ENCODE peak calls at places on chromosomes 5 and 9, in nine cellular contexts. T is gastrocnemius medialis, H is tibial artery, R is choroid plexus epithelial cell, G is lower leg skin, U is GM12864, D is fibroblast of pulmonary artery, B is HFF-Myc, Y is K562. E is an unnamed sample.

GRCh38 chr5:67192719-67193464 is 3.7 kb downstream of the CD180 start:
- DNase-seq in T (no peak), H (no peak), R (no peak), G (no peak), U (no peak), D (no peak), B (no peak), Y (no peak), E (no peak)

GRCh38 chr5:171495122-171495700 is 75.8 kb downstream of the FGF18 start:
- DNase-seq in T (no peak), H (no peak), R (no peak), G (no peak), U (no peak), D (peak; percentile 13), B (peak; percentile 14), Y (peak; percentile 9), E (no peak)

GRCh38 chr5:65925601-65926275 is 637 bp upstream of the ERBIN start:
- DNase-seq in T (peak; percentile 69), H (peak; percentile 68), R (peak; percentile 86), G (peak; percentile 66), U (no peak), D (peak; percentile 90), B (peak; percentile 26), Y (peak; percentile 91), E (peak; percentile 96)

GRCh38 chr9:82363236-82363635 is 374.7 kb downstream of the SPATA31D1 start:
- DNase-seq in T (no peak), H (no peak), R (no peak), G (no peak), U (no peak), D (no peak), B (no peak), Y (no peak), E (no peak)

GRCh38 chr5:1437452-1437851 is 7.8 kb downstream of the SLC6A3 start:
- DNase-seq in T (no peak), H (no peak), R (peak; percentile 16), G (no peak), U (no peak), D (peak; percentile 48), B (no peak), Y (peak; percentile 37), E (peak; percentile 75)

GRCh38 chr5:72790188-72790587 is 26.3 kb upstream of the TNPO1 start:
- DNase-seq in T (no peak), H (no peak), R (peak; percentile 28), G (no peak), U (no peak), D (no peak), B (no peak), Y (no peak), E (no peak)

GRCh38 chr9:96219615-96220257 is 82.2 kb downstream of the HSD17B3 start:
- DNase-seq in T (no peak), H (peak; percentile 51), R (peak; percentile 22), G (no peak), U (no peak), D (peak; percentile 26), B (no peak), Y (peak; percentile 39), E (no peak)

GRCh38 chr5:104977530-104977929 is 1414.9 kb upstream of the NUDT12 start:
- DNase-seq in T (no peak), H (no peak), R (no peak), G (no peak), U (no peak), D (no peak), B (no peak), Y (no peak), E (no peak)

GRCh38 chr5:139391570-139392323 is 2.0 kb upstream of the MZB1 start:
- DNase-seq in T (no peak), H (no peak), R (no peak), G (no peak), U (no peak), D (no peak), B (no peak), Y (no peak), E (no peak)

GRCh38 chr5:123204224-123204623 is 115.2 kb downstream of the PRDM6 start:
- DNase-seq in T (no peak), H (no peak), R (no peak), G (no peak), U (no peak), D (no peak), B (peak; percentile 25), Y (no peak), E (no peak)

GRCh38 chr5:112957970-112958773 is 18.4 kb upstream of the DCP2 start:
- DNase-seq in T (peak; percentile 80), H (peak; percentile 48), R (peak; percentile 96), G (peak; percentile 76), U (no peak), D (peak; percentile 91), B (peak; percentile 95), Y (peak; percentile 58), E (no peak)

GRCh38 chr5:102933721-102934459 is 178.8 kb downstream of the PAM start:
- DNase-seq in T (no peak), H (no peak), R (no peak), G (no peak), U (no peak), D (no peak), B (no peak), Y (no peak), E (no peak)

GRCh38 chr5:531101-531748 is 7.0 kb upstream of the SLC9A3 start:
- DNase-seq in T (no peak), H (no peak), R (no peak), G (no peak), U (no peak), D (no peak), B (no peak), Y (no peak), E (no peak)

GRCh38 chr5:114118511-114118910 is 243.4 kb upstream of the KCNN2 start:
- DNase-seq in T (no peak), H (no peak), R (no peak), G (no peak), U (no peak), D (no peak), B (no peak), Y (no peak), E (no peak)

GRCh38 chr9:35070823-35071813 is 1.3 kb downstream of the VCP start:
- DNase-seq in T (peak; percentile 58), H (no peak), R (peak; percentile 49), G (no peak), U (no peak), D (peak; percentile 30), B (no peak), Y (peak; percentile 17), E (no peak)

GRCh38 chr9:99748690-99749089 is 73.0 kb upstream of the NR4A3 start:
- DNase-seq in T (no peak), H (no peak), R (peak; percentile 11), G (no peak), U (no peak), D (no peak), B (no peak), Y (no peak), E (no peak)

GRCh38 chr9:125142560-125143376 is 560 bp downstream of the SCAI start:
- DNase-seq in T (no peak), H (no peak), R (no peak), G (no peak), U (no peak), D (no peak), B (no peak), Y (no peak), E (peak; percentile 81)

DNA sequence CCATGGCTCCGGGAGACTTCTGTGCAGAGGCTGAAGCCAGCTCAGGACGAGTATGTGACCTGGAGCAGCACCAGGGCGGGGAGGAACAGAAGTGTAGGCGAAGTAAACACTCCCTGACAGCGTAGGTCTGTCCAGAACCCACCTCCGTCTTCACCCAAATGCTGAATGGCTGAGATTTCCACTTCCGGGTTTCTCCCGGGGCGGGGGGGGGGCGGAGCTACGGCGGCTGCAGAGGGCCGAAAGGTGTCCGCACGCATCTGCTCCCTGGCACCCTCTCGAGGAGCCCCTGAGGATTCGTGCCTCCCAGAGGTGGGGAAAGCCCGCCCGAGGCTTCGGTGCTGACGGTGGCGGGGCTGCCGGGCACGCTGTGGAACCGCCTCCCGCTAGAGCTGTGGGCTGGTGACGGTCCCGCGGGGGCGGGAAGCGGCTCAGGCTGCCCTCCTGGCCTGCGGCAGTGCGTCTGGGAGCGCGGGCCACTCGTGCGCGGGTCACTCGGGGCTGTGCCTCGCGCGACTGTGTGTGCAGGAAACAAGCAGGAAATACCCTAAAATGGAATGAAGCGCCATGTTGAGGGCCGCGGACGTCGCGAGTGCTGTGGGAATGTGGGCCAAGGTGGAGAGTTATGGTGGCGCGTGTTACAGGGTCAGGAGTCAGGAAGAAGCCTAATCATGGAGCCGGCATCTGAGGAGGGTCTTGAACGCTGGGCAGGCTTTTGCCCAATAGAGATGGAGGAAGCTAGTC is 1425.4 kb downstream of the FOXD4L5 start:
- DNase-seq in T (no peak), H (peak; percentile 25), R (peak; percentile 32), G (no peak), U (no peak), D (peak; percentile 0), B (no peak), Y (peak; percentile 79), E (peak; percentile 84)
- TF ChIP-seq CTCF in T (no peak), H (no peak), R (no peak), G (no peak), U (no peak), D (no peak), B (no peak), Y (peak; percentile 13), E (no peak)

GRCh38 chr5:94326579-94326978 is 291.8 kb downstream of the KIAA0825 start:
- DNase-seq in T (no peak), H (no peak), R (no peak), G (no peak), U (no peak), D (no peak), B (no peak), Y (peak; percentile 15), E (no peak)
- TF ChIP-seq CTCF in T (no peak), H (no peak), R (no peak), G (no peak), U (no peak), D (no peak), B (no peak), Y (peak; percentile 40), E (no peak)

GRCh38 chr9:7394007-7394774 is 405.4 kb downstream of the DMAC1 start:
- DNase-seq in T (no peak), H (no peak), R (no peak), G (no peak), U (no peak), D (no peak), B (no peak), Y (peak; percentile 6), E (no peak)
- TF ChIP-seq CTCF in T (no peak), H (no peak), R (no peak), G (no peak), U (no peak), D (no peak), B (no peak), Y (no peak), E (no peak)

GRCh38 chr5:40757400-40757799 is 1.6 kb upstream of the TTC33 start:
- DNase-seq in T (no peak), H (no peak), R (no peak), G (no peak), U (no peak), D (no peak), B (no peak), Y (no peak), E (no peak)

GRCh38 chr5:40754381-40755092 is 1.2 kb downstream of the TTC33 start:
- DNase-seq in T (no peak), H (no peak), R (peak; percentile 68), G (no peak), U (no peak), D (peak; percentile 53), B (no peak), Y (peak; percentile 29), E (no peak)

GRCh38 chr5:40755093-40755406 is 711 bp downstream of the TTC33 start:
- DNase-seq in T (peak; percentile 48), H (peak; percentile 83), R (peak; percentile 94), G (peak; percentile 75), U (peak; percentile 52), D (peak; percentile 85), B (peak; percentile 70), Y (peak; percentile 90), E (no peak)

GRCh38 chr5:40755407-40756365 is at the start of gene TTC33:
- DNase-seq in T (peak; percentile 94), H (peak; percentile 97), R (peak; percentile 97), G (peak; percentile 95), U (peak; percentile 87), D (peak; percentile 95), B (peak; percentile 73), Y (peak; percentile 99), E (peak; percentile 97)
- TF ChIP-seq CTCF in T (peak; percentile 25), H (peak; percentile 61), R (peak; percentile 62), G (peak; percentile 19), U (peak; percentile 56), D (peak; percentile 48), B (peak; percentile 60), Y (peak; percentile 92), E (peak; percentile 69)